ENCODE peak calls at places on chromosome 20, in seven cellular contexts. One of them, this sample, is unnamed.

GRCh38 chr20:13671500-13672288 is 33.0 kb upstream of the TASP1 start:
- DNase-seq in DMS153: no peak
- DNase-seq in activated CD4-positive, alpha-beta memory T cell treated with anti-CD3 and anti-CD28 coated beads, Interleukin-2, amount 10 ng/mL, durations not matched to agents 7 days and 5 days: no peak
- DNase-seq in cardiac muscle cell: peak
- DNase-seq in stimulated activated CD4-positive, alpha-beta T cell treated with anti-CD3 and anti-CD28 coated beads, Interleukin-1b, Interleukin-23, amount 100 ng/mL, for 48 hours: no peak
- DNase-seq in hepatic stellate cell: peak
- DNase-seq in NCI-H1930: no peak
- DNase-seq in this sample: no peak

GRCh38 chr20:4961746-4962145 is 39.6 kb downstream of the SLC23A2 start:
- DNase-seq in activated CD4-positive, alpha-beta memory T cell treated with anti-CD3 and anti-CD28 coated beads, Interleukin-2, amount 10 ng/mL, durations not matched to agents 7 days and 5 days: peak
- DNase-seq in stimulated activated CD4-positive, alpha-beta T cell treated with anti-CD3 and anti-CD28 coated beads, Interleukin-1b, Interleukin-23, amount 100 ng/mL, for 48 hours: peak
- DNase-seq in DMS153: no peak
- DNase-seq in cardiac muscle cell: peak
- DNase-seq in hepatic stellate cell: no peak
- DNase-seq in NCI-H1930: no peak
- DNase-seq in this sample: no peak

GRCh38 chr20:63434599-63435378 is 37.7 kb downstream of the KCNQ2 start:
- DNase-seq in NCI-H1930: peak
- DNase-seq in activated CD4-positive, alpha-beta memory T cell treated with anti-CD3 and anti-CD28 coated beads, Interleukin-2, amount 10 ng/mL, durations not matched to agents 7 days and 5 days: peak
- DNase-seq in stimulated activated CD4-positive, alpha-beta T cell treated with anti-CD3 and anti-CD28 coated beads, Interleukin-1b, Interleukin-23, amount 100 ng/mL, for 48 hours: peak
- DNase-seq in DMS153: peak
- DNase-seq in hepatic stellate cell: peak
- DNase-seq in cardiac muscle cell: peak
- DNase-seq in this sample: peak

GRCh38 chr20:35502352-35502751 is 27.1 kb downstream of the C20orf173 start:
- DNase-seq in activated CD4-positive, alpha-beta memory T cell treated with anti-CD3 and anti-CD28 coated beads, Interleukin-2, amount 10 ng/mL, durations not matched to agents 7 days and 5 days: no peak
- DNase-seq in DMS153: no peak
- DNase-seq in NCI-H1930: no peak
- DNase-seq in hepatic stellate cell: no peak
- DNase-seq in stimulated activated CD4-positive, alpha-beta T cell treated with anti-CD3 and anti-CD28 coated beads, Interleukin-1b, Interleukin-23, amount 100 ng/mL, for 48 hours: no peak
- DNase-seq in cardiac muscle cell: no peak
- DNase-seq in this sample: no peak

GRCh38 chr20:30922129-30922528 is 335.3 kb upstream of the DEFB115 start:
- DNase-seq in DMS153: no peak
- DNase-seq in hepatic stellate cell: no peak
- DNase-seq in stimulated activated CD4-positive, alpha-beta T cell treated with anti-CD3 and anti-CD28 coated beads, Interleukin-1b, Interleukin-23, amount 100 ng/mL, for 48 hours: no peak
- DNase-seq in activated CD4-positive, alpha-beta memory T cell treated with anti-CD3 and anti-CD28 coated beads, Interleukin-2, amount 10 ng/mL, durations not matched to agents 7 days and 5 days: no peak
- DNase-seq in cardiac muscle cell: no peak
- DNase-seq in NCI-H1930: no peak
- DNase-seq in this sample: no peak

GRCh38 chr20:49541733-49542513 is 26.0 kb downstream of the PTGIS start:
- DNase-seq in activated CD4-positive, alpha-beta memory T cell treated with anti-CD3 and anti-CD28 coated beads, Interleukin-2, amount 10 ng/mL, durations not matched to agents 7 days and 5 days: peak
- DNase-seq in DMS153: peak
- DNase-seq in NCI-H1930: peak
- DNase-seq in hepatic stellate cell: peak
- DNase-seq in cardiac muscle cell: peak
- DNase-seq in stimulated activated CD4-positive, alpha-beta T cell treated with anti-CD3 and anti-CD28 coated beads, Interleukin-1b, Interleukin-23, amount 100 ng/mL, for 48 hours: peak
- DNase-seq in this sample: no peak

GRCh38 chr20:61951695-61952533 is 113.8 kb downstream of the TAF4 start:
- DNase-seq in hepatic stellate cell: no peak
- DNase-seq in DMS153: no peak
- DNase-seq in stimulated activated CD4-positive, alpha-beta T cell treated with anti-CD3 and anti-CD28 coated beads, Interleukin-1b, Interleukin-23, amount 100 ng/mL, for 48 hours: no peak
- DNase-seq in activated CD4-positive, alpha-beta memory T cell treated with anti-CD3 and anti-CD28 coated beads, Interleukin-2, amount 10 ng/mL, durations not matched to agents 7 days and 5 days: no peak
- DNase-seq in NCI-H1930: no peak
- DNase-seq in cardiac muscle cell: peak
- DNase-seq in this sample: no peak

GRCh38 chr20:20521736-20522135 is 153.8 kb downstream of the INSM1 start:
- DNase-seq in NCI-H1930: no peak
- DNase-seq in stimulated activated CD4-positive, alpha-beta T cell treated with anti-CD3 and anti-CD28 coated beads, Interleukin-1b, Interleukin-23, amount 100 ng/mL, for 48 hours: no peak
- DNase-seq in DMS153: no peak
- DNase-seq in cardiac muscle cell: no peak
- DNase-seq in hepatic stellate cell: no peak
- DNase-seq in activated CD4-positive, alpha-beta memory T cell treated with anti-CD3 and anti-CD28 coated beads, Interleukin-2, amount 10 ng/mL, durations not matched to agents 7 days and 5 days: no peak
- DNase-seq in this sample: no peak

GRCh38 chr20:17809714-17810631 is 110.2 kb downstream of the BANF2 start:
- DNase-seq in DMS153: no peak
- DNase-seq in stimulated activated CD4-positive, alpha-beta T cell treated with anti-CD3 and anti-CD28 coated beads, Interleukin-1b, Interleukin-23, amount 100 ng/mL, for 48 hours: no peak
- DNase-seq in NCI-H1930: no peak
- DNase-seq in cardiac muscle cell: no peak
- DNase-seq in hepatic stellate cell: peak
- DNase-seq in activated CD4-positive, alpha-beta memory T cell treated with anti-CD3 and anti-CD28 coated beads, Interleukin-2, amount 10 ng/mL, durations not matched to agents 7 days and 5 days: no peak
- DNase-seq in this sample: no peak

GRCh38 chr20:43032459-43032858 is 157.2 kb downstream of the PTPRT start:
- DNase-seq in DMS153: no peak
- DNase-seq in hepatic stellate cell: no peak
- DNase-seq in cardiac muscle cell: no peak
- DNase-seq in stimulated activated CD4-positive, alpha-beta T cell treated with anti-CD3 and anti-CD28 coated beads, Interleukin-1b, Interleukin-23, amount 100 ng/mL, for 48 hours: no peak
- DNase-seq in NCI-H1930: no peak
- DNase-seq in activated CD4-positive, alpha-beta memory T cell treated with anti-CD3 and anti-CD28 coated beads, Interleukin-2, amount 10 ng/mL, durations not matched to agents 7 days and 5 days: no peak
- DNase-seq in this sample: no peak